ENCODE peak calls at places on chromosomes 2 and 18, in six cellular contexts. X is uterus, S is ovary, N is astrocyte of the spinal cord, U is left ventricle myocardium inferior, Y is cardiac fibroblast. L is an unnamed sample.

GRCh38 chr18:43661570-43661969 is 384.3 kb upstream of the SYT4 start:
- DNase-seq in X (no peak), S (no peak), N (peak; percentile 82), U (no peak), Y (peak; percentile 63), L (peak; percentile 91)

GRCh38 chr2:37730037-37730813 is 58.8 kb upstream of the CDC42EP3 start:
- DNase-seq in X (no peak), S (no peak), N (no peak), U (no peak), Y (no peak), L (peak; percentile 5)

GRCh38 chr2:138421971-138422335 is 79.6 kb upstream of the SPOPL start:
- DNase-seq in X (no peak), S (no peak), N (peak; percentile 79), U (no peak), Y (peak; percentile 67), L (peak; percentile 95)

GRCh38 chr2:99607454-99607853 is 117.6 kb upstream of the REV1 start:
- DNase-seq in X (no peak), S (no peak), N (no peak), U (no peak), Y (no peak), L (no peak)

GRCh38 chr2:132416080-132416911 is at the start of gene GPR39:
- DNase-seq in X (peak; percentile 48), S (peak; percentile 46), N (peak; percentile 98), U (peak; percentile 38), Y (peak; percentile 90), L (peak; percentile 99)

GRCh38 chr2:84491256-84491655 is 25.0 kb upstream of the DNAH6 start:
- DNase-seq in X (no peak), S (no peak), N (no peak), U (no peak), Y (no peak), L (no peak)

GRCh38 chr2:11388262-11389047 is 44.0 kb upstream of the ROCK2 start:
- DNase-seq in X (no peak), S (no peak), N (no peak), U (no peak), Y (no peak), L (no peak)

GRCh38 chr18:22238681-22239080 is 69.3 kb downstream of the GATA6 start:
- DNase-seq in X (no peak), S (no peak), N (no peak), U (no peak), Y (no peak), L (no peak)

DNA sequence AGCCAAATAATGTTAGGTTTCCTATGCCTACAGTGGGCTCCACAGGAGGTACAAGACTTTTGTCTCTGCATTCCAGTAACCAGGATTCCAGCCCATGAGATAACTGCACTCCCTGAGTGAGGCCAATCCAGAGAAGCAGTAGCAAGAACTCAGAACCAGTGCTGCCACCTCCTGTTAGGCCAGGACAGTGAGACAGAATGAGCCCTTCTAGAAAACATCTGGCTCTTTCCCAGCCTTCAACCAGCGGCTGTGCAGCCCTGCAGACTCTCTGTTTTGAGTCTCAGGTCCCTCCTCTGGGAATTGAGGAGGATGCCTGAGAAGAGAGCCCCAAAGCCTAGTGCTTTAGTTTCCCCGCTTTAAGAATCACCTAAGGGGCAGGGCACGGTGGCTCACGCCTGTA is 44.2 kb downstream of the ARID5A start:
- DNase-seq in X (no peak), S (no peak), N (no peak), U (no peak), Y (no peak), L (peak; percentile 63)
- TF ChIP-seq CTCF in X (no peak), S (no peak), N (no peak), U (peak; percentile 37), Y (peak; percentile 47), L (peak; percentile 75)

GRCh38 chr18:55629136-55629535 is 41.1 kb upstream of the TCF4 start:
- DNase-seq in X (no peak), S (no peak), N (no peak), U (no peak), Y (no peak), L (no peak)

GRCh38 chr18:55635439-55635838 is 47.4 kb upstream of the TCF4 start:
- DNase-seq in X (no peak), S (no peak), N (no peak), U (no peak), Y (peak; percentile 19), L (no peak)

GRCh38 chr18:55637204-55637603 is 49.2 kb upstream of the TCF4 start:
- DNase-seq in X (no peak), S (no peak), N (no peak), U (no peak), Y (no peak), L (no peak)

GRCh38 chr18:55634545-55634944 is 46.6 kb upstream of the TCF4 start:
- DNase-seq in X (no peak), S (no peak), N (peak; percentile 64), U (no peak), Y (peak; percentile 89), L (peak; percentile 88)

DNA sequence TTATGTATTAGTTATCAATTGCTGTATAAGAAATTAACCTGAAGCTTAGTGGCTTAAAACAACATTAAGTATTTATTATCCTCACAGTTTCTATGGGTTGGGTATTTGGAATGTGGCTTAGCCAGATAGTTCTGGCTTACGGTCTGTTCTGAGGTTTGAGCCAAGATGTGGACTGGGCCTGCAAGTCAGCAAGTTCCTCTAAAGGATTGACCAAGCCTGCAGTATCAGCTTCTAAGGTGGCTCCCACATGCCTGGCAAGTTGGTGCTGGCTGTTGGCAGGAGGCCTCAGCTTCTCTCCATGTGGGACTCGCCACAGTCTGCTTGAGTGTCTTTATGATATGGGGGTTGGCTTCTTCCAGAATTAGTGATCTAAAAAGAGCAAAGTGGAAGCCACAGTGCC is 45.0 kb upstream of the TCF4 start:
- DNase-seq in X (no peak), S (no peak), N (peak; percentile 40), U (no peak), Y (peak; percentile 71), L (peak; percentile 94)
- H3K4me3 ChIP-seq in X (no peak overlapping the region), S (no peak overlapping the region), N (no peak overlapping the region), U (no peak overlapping the region), Y (no peak overlapping the region), L (no peak overlapping the region)

GRCh38 chr2:18176679-18177215 is 298.3 kb downstream of the KCNS3 start:
- DNase-seq in X (no peak), S (no peak), N (no peak), U (no peak), Y (no peak), L (no peak)

GRCh38 chr2:18180031-18180610 is 301.7 kb downstream of the KCNS3 start:
- DNase-seq in X (no peak), S (no peak), N (no peak), U (no peak), Y (no peak), L (no peak)

GRCh38 chr2:18178736-18179349 is 300.4 kb downstream of the KCNS3 start:
- DNase-seq in X (no peak), S (no peak), N (peak; percentile 65), U (no peak), Y (peak; percentile 48), L (peak; percentile 71)
- TF ChIP-seq CTCF in X (peak; percentile 36), S (no peak), N (peak; percentile 86), U (peak; percentile 82), Y (peak; percentile 67), L (peak; percentile 89)

GRCh38 chr18:79657342-79657996 is 22.1 kb upstream of the CTDP1 start:
- DNase-seq in X (no peak), S (no peak), N (no peak), U (no peak), Y (no peak), L (peak; percentile 11)
- H3K4me3 ChIP-seq in X (no peak overlapping the region), S (no peak overlapping the region), N (no peak overlapping the region), U (no peak overlapping the region), Y (no peak overlapping the region), L (no peak overlapping the region)

GRCh38 chr2:207692206-207693065 is 19.0 kb upstream of the CCNYL1 start:
- DNase-seq in X (no peak), S (no peak), N (no peak), U (no peak), Y (peak; percentile 32), L (peak; percentile 42)
- TF ChIP-seq CTCF in X (no peak), S (no peak), N (peak; percentile 44), U (peak; percentile 59), Y (peak; percentile 37), L (peak; percentile 26)

DNA sequence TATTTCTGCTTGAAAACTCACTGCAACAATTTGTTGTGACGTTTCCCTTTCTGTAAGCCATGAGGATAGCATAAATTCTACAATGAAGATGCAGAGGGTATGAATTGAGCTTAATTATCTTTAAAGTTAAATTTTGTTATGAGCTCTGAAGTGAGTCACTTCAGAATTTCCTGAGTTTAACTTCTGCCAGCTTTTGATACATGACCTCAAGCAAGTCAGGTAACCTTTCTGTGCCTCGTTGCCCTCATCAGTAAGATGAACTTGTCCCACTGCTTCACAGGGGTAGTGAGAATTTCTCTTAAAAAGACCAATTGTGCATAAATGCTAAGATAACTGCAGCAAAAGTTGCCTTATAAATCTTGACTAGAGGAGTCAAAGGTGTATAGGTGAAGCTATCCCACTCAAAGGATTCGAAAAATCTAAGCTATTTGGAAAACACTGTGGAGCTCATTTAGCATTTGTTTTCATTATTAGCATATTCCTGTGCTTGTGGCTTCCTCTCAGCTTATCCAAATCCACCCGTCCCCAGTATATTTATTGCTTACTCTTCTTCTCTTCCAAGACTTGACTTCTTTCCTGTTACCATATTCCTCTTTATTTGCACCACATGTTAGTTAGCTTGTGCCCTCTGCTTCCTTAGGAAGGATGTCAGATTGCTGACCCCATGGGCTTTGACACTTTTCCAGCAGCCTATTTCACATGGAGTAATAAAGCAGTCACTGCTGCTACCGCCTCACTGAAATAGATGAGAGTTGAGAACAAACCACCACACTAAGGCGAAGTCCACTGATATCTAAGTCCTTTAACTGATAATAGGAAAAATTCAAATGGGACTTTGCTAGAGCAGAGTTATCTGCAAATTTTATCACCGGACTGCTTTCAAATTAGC is 428.6 kb downstream of the ERBB4 start:
- DNase-seq in X (no peak), S (no peak), N (no peak), U (no peak), Y (no peak), L (no peak)
- H3K4me3 ChIP-seq in X (no peak overlapping the region), S (no peak overlapping the region), N (no peak overlapping the region), U (no peak overlapping the region), Y (no peak overlapping the region), L (no peak overlapping the region)